ENCODE peak calls at places on chromosomes 11 and 22, in four cellular contexts. G, Z, A and W are unnamed samples.

GRCh38 chr11:130070109-130070828 is 575 bp downstream of the APLP2 start:
- DNase-seq in G (peak; percentile 50), Z (peak; percentile 52), A (peak; percentile 72), W (peak; percentile 89)

GRCh38 chr11:12884751-12885318 is 124.3 kb upstream of the RASSF10 start:
- DNase-seq in A (no peak), Z (no peak), G (no peak), W (no peak)

GRCh38 chr11:39570526-39570925 is 1888.9 kb downstream of the LRRC4C start:
- DNase-seq in A (no peak), Z (no peak), G (no peak), W (no peak)

GRCh38 chr22:46968359-46968740 is 205.9 kb downstream of the TBC1D22A start:
- DNase-seq in A (no peak), Z (no peak), G (no peak), W (peak; percentile 67)

GRCh38 chr11:47464479-47464878 is 15.5 kb upstream of the RAPSN start:
- DNase-seq in Z (no peak), A (peak; percentile 99), G (no peak), W (no peak)

GRCh38 chr11:99069831-99070444 is 49.2 kb downstream of the CNTN5 start:
- DNase-seq in G (peak; percentile 26), A (peak; percentile 14), Z (peak; percentile 15), W (no peak)

GRCh38 chr22:47187558-47187957 is 425.1 kb downstream of the TBC1D22A start:
- DNase-seq in Z (no peak), A (no peak), G (no peak), W (peak; percentile 46)

GRCh38 chr11:3169235-3169951 is 4.3 kb upstream of the OSBPL5 start:
- DNase-seq in G (peak; percentile 60), Z (peak; percentile 60), A (peak; percentile 97), W (no peak)

GRCh38 chr11:116073854-116074837 is 569.9 kb upstream of the CADM1 start:
- DNase-seq in Z (no peak), G (no peak), A (peak; percentile 22), W (peak; percentile 78)

GRCh38 chr11:103987631-103988594 is 48.5 kb upstream of the DDI1 start:
- DNase-seq in Z (no peak), A (no peak), G (no peak), W (no peak)

GRCh38 chr11:129208863-129209262 is 16.7 kb upstream of the ARHGAP32 start:
- DNase-seq in A (no peak), G (no peak), Z (no peak), W (no peak)

GRCh38 chr22:25008666-25009065 is 56.1 kb downstream of the KIAA1671 start:
- DNase-seq in A (no peak), G (no peak), Z (no peak), W (no peak)

GRCh38 chr11:73380897-73381410 is 4.8 kb downstream of the RELT start:
- DNase-seq in Z (no peak), G (no peak), A (no peak), W (no peak)

GRCh38 chr22:37419916-37420655 is 7.2 kb downstream of the ELFN2 start:
- DNase-seq in Z (no peak), G (no peak), A (no peak), W (no peak)

GRCh38 chr11:72239849-72240460 is 4.0 kb downstream of the PHOX2A start:
- DNase-seq in Z (peak; percentile 73), G (peak; percentile 63), A (no peak), W (no peak)

GRCh38 chr11:87879118-87879517 is 296.1 kb downstream of the RAB38 start:
- DNase-seq in A (no peak), Z (no peak), G (no peak), W (no peak)

GRCh38 chr11:108916290-108916689 is 251.4 kb downstream of the DDX10 start:
- DNase-seq in A (no peak), Z (no peak), G (no peak), W (no peak)

GRCh38 chr11:116179346-116179850 is 593.4 kb downstream of the BUD13 start:
- DNase-seq in Z (no peak), A (no peak), G (no peak), W (no peak)

GRCh38 chr11:16977136-16978020 is 36.8 kb downstream of the PLEKHA7 start:
- DNase-seq in Z (no peak), G (no peak), A (no peak), W (peak; percentile 52)

GRCh38 chr22:44337658-44338004 is 24.9 kb upstream of the SHISAL1 start:
- DNase-seq in G (no peak), Z (peak; percentile 64), A (peak; percentile 70), W (no peak)

GRCh38 chr22:35072939-35073338 is 7.0 kb downstream of the ISX start:
- DNase-seq in G (no peak), Z (no peak), A (peak; percentile 76), W (no peak)

GRCh38 chr11:6655020-6655789 is 404 bp downstream of the DCHS1 start:
- DNase-seq in A (no peak), G (no peak), Z (no peak), W (no peak)

GRCh38 chr11:2287102-2287501 is 14.6 kb downstream of the C11orf21 start:
- DNase-seq in Z (no peak), A (no peak), G (peak; percentile 9), W (peak; percentile 12)

GRCh38 chr11:20933086-20933485 is 263.7 kb downstream of the NELL1 start:
- DNase-seq in A (no peak), G (no peak), Z (no peak), W (no peak)

GRCh38 chr11:125167954-125168821 is 3.6 kb downstream of the PKNOX2 start:
- DNase-seq in A (peak; percentile 48), G (peak; percentile 66), Z (no peak), W (no peak)

GRCh38 chr11:11843233-11843632 is 1.5 kb downstream of the USP47 start:
- DNase-seq in G (no peak), A (peak; percentile 32), Z (peak; percentile 24), W (no peak)

GRCh38 chr11:11841121-11841604 is 609 bp upstream of the USP47 start:
- DNase-seq in A (peak; percentile 62), G (peak; percentile 42), Z (peak; percentile 49), W (no peak)

GRCh38 chr11:11843642-11844041 is 1.9 kb downstream of the USP47 start:
- DNase-seq in Z (no peak), A (no peak), G (no peak), W (no peak)

GRCh38 chr11:11841605-11842425 is at the start of gene USP47:
- DNase-seq in Z (peak; percentile 92), A (peak; percentile 90), G (peak; percentile 92), W (peak; percentile 98)

GRCh38 chr11:11842426-11843008 is 745 bp downstream of the USP47 start:
- DNase-seq in Z (peak; percentile 68), A (peak; percentile 90), G (peak; percentile 58), W (peak; percentile 60)
- TF ChIP-seq POLR2A in Z (peak; percentile 42), A (peak; percentile 80), G (no peak), W (no peak)

DNA sequence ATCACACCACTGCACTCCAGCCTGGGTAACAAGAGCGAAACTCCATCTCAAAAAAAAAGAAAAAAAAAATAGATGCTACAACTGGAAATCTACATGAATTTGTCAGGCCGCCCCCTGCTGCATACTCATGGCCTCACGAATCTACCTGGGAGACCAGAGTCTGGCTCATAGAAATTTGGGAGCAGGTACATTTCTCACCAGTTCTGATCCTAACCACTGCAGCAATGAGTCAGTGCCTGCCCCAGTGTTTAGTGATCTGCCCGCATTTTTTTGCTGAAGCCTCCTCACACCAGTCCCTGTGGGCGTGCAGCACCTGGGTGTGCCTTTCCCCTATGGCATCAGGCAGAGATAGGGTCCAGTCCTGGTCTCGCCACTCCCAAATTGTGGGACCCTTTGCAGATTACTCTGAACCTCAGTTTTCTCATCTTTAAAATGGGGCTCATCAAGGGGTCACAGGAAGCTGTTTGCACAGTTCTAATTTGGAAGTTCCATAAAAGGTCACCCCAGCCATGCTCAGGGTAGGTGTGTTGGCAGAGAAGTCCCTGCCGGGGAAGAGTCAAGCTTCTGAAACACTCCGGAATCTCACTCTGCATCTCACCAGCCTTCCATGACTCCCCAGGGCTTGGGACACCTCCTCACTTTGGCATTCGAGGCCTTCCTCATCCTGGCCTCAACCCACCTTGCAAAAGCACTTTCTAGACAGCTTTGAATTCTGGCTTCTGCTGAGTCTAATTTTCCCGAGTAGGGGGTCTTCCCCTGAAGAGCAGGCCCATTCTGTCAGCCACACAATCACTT is 39.3 kb upstream of the LINC01488 start:
- DNase-seq in A (peak; percentile 36), Z (no peak), G (no peak), W (no peak)
- TF ChIP-seq CTCF in A (no peak), Z (no peak), G (no peak), W (no peak)

GRCh38 chr11:65014146-65014960 is at the start of gene ARL2:
- DNase-seq in G (no peak), A (no peak), Z (no peak), W (peak; percentile 80)
- TF ChIP-seq POLR2A in G (no peak), A (peak; percentile 63), Z (peak; percentile 54), W (no peak)

GRCh38 chr11:67300756-67301312 is 2.5 kb upstream of the SSH3 start:
- DNase-seq in A (peak; percentile 8), Z (no peak), G (peak; percentile 14), W (no peak)
- TF ChIP-seq CTCF in A (no peak), Z (no peak), G (no peak), W (no peak)

GRCh38 chr11:118530180-118530682 is 761 bp upstream of the TMEM25 start:
- DNase-seq in Z (peak; percentile 31), G (peak; percentile 32), A (no peak), W (no peak)
- TF ChIP-seq POLR2A in Z (no peak), G (no peak), A (no peak), W (no peak)